ENCODE peak calls at places on chromosomes 4 and X, in nine cellular contexts. G, H, S, J, L, U, I, R and K are unnamed samples.

GRCh38 chr4:8332891-8333331 is 63.4 kb downstream of the HTRA3 start:
- DNase-seq in R (no peak), H (no peak), J (no peak), G (no peak), S (no peak), U (no peak), I (no peak), L (no peak), K (no peak)

GRCh38 chr4:110622841-110623709 is at the start of gene PITX2:
- DNase-seq in G (no peak), I (peak), S (peak), L (peak), U (peak), J (peak), H (peak), R (peak), K (no peak)

GRCh38 chr4:23068756-23069155 is 376.0 kb downstream of the GBA3 start:
- DNase-seq in S (no peak), G (no peak), J (no peak), L (no peak), H (no peak), U (no peak), R (no peak), I (no peak), K (no peak)

GRCh38 chr4:11729548-11729947 is 300.9 kb upstream of the HS3ST1 start:
- DNase-seq in U (no peak), I (no peak), R (peak), H (no peak), G (no peak), S (no peak), J (no peak), L (no peak), K (no peak)

GRCh38 chr4:138761638-138762205 is 253.9 kb upstream of the NOCT start:
- DNase-seq in I (no peak), R (no peak), U (no peak), G (no peak), L (peak), J (no peak), H (no peak), S (no peak), K (no peak)

GRCh38 chr4:26330186-26330787 is 9.5 kb downstream of the RBPJ start:
- DNase-seq in U (peak), L (no peak), R (peak), G (peak), I (no peak), J (no peak), H (no peak), S (peak), K (no peak)

GRCh38 chrX:10755477-10756334 is 135.3 kb upstream of the MID1 start:
- DNase-seq in I (peak), U (no peak), L (peak), H (no peak), G (no peak), J (peak), S (peak), R (peak), K (no peak)

GRCh38 chrX:68932611-68933010 is 103.8 kb downstream of the EFNB1 start:
- DNase-seq in L (no peak), J (no peak), R (peak), S (no peak), H (no peak), I (no peak), U (no peak), G (peak), K (no peak)

GRCh38 chr4:1969928-1970723 is 38.6 kb downstream of the NELFA start:
- DNase-seq in H (no peak), G (no peak), U (no peak), L (no peak), I (no peak), S (no peak), J (no peak), R (no peak), K (no peak)

GRCh38 chr4:1767770-1768366 is 25.2 kb upstream of the FGFR3 start:
- DNase-seq in I (peak), S (peak), H (no peak), U (peak), R (peak), L (no peak), J (no peak), G (no peak), K (no peak)

GRCh38 chrX:10233696-10234095 is 76.9 kb downstream of the CLCN4 start:
- DNase-seq in G (no peak), H (no peak), R (no peak), U (no peak), S (no peak), L (no peak), J (no peak), I (no peak), K (no peak)

GRCh38 chr4:37389967-37390580 is 145.5 kb downstream of the NWD2 start:
- DNase-seq in R (peak), I (no peak), H (peak), S (peak), J (no peak), L (peak), U (no peak), G (peak), K (peak)

GRCh38 chr4:168865854-168866253 is 144.2 kb downstream of the CBR4 start:
- DNase-seq in I (no peak), R (no peak), H (no peak), J (no peak), S (no peak), G (no peak), U (no peak), L (no peak), K (no peak)

GRCh38 chr4:94889961-94890360 is 132.2 kb downstream of the BMPR1B start:
- DNase-seq in L (no peak), R (peak), U (no peak), J (peak), S (no peak), H (no peak), I (no peak), G (no peak), K (no peak)

GRCh38 chr4:38145033-38145673 is 185.0 kb downstream of the PTTG2 start:
- DNase-seq in H (no peak), R (no peak), U (no peak), J (no peak), G (no peak), I (no peak), L (no peak), S (no peak), K (no peak)

GRCh38 chrX:67544281-67544680 is 460 bp downstream of the AR start:
- DNase-seq in L (no peak), H (no peak), U (no peak), J (no peak), S (no peak), I (peak), R (no peak), G (no peak), K (no peak)

GRCh38 chrX:151359931-151360871 is 36.8 kb upstream of the VMA21 start:
- DNase-seq in R (peak), U (peak), G (peak), H (no peak), L (no peak), S (peak), J (no peak), I (peak), K (no peak)

GRCh38 chrX:39475372-39475771 is 622.4 kb downstream of the BCOR start:
- DNase-seq in U (peak), G (no peak), J (no peak), L (no peak), R (no peak), H (no peak), I (no peak), S (no peak), K (no peak)

GRCh38 chrX:34961662-34962061 is 19.1 kb downstream of the FAM47B start:
- DNase-seq in G (no peak), L (no peak), U (no peak), I (no peak), R (no peak), S (no peak), H (no peak), J (no peak), K (no peak)

GRCh38 chr4:160848901-160849735 is 1314.7 kb downstream of the FSTL5 start:
- DNase-seq in J (no peak), L (no peak), H (no peak), I (no peak), U (no peak), S (no peak), G (no peak), R (peak), K (no peak)

GRCh38 chrX:71634366-71634765 is 16.1 kb upstream of the CXCR3 start:
- DNase-seq in G (no peak), J (no peak), I (no peak), R (peak), H (no peak), U (no peak), L (no peak), S (no peak), K (no peak)

GRCh38 chr4:18722748-18723191 is 701.2 kb upstream of the LCORL start:
- DNase-seq in J (no peak), L (no peak), U (no peak), G (no peak), H (no peak), S (no peak), R (no peak), I (no peak), K (no peak)

GRCh38 chr4:40865696-40866095 is 115.9 kb downstream of the NSUN7 start:
- DNase-seq in I (no peak), H (no peak), U (no peak), R (no peak), S (no peak), G (no peak), L (no peak), J (no peak), K (no peak)

GRCh38 chr4:159420162-159421057 is 317.5 kb downstream of the RAPGEF2 start:
- DNase-seq in S (no peak), H (no peak), I (no peak), R (peak), J (no peak), G (no peak), U (no peak), L (no peak), K (no peak)

GRCh38 chr4:173246719-173247118 is 78.1 kb downstream of the GALNT7 start:
- DNase-seq in G (peak), L (no peak), R (no peak), U (no peak), I (no peak), J (no peak), S (no peak), H (no peak), K (no peak)

GRCh38 chr4:78056265-78057129 is 626 bp upstream of the FRAS1 start:
- DNase-seq in H (peak), J (no peak), R (peak), I (peak), G (peak), S (peak), U (peak), L (peak), K (no peak)

GRCh38 chr4:3445111-3445820 is 3.5 kb downstream of the HGFAC start:
- DNase-seq in G (no peak), I (no peak), H (no peak), L (no peak), S (no peak), J (no peak), U (no peak), R (no peak), K (no peak)

GRCh38 chr4:5998333-5998936 is 19.8 kb downstream of the C4orf50 start:
- DNase-seq in H (no peak), R (peak), G (peak), S (peak), L (peak), U (peak), I (peak), J (peak), K (peak)

GRCh38 chr4:106268731-106269272 is 47.2 kb downstream of the TBCK start:
- DNase-seq in G (no peak), H (no peak), U (no peak), R (peak), S (no peak), J (no peak), I (no peak), L (peak), K (no peak)

GRCh38 chr4:51843309-51844156 is 580 bp downstream of the DCUN1D4 start:
- DNase-seq in R (peak), I (no peak), G (no peak), S (peak), J (no peak), U (peak), L (no peak), H (peak), K (no peak)

GRCh38 chr4:48660347-48660746 is 119.7 kb downstream of the FRYL start:
- DNase-seq in J (no peak), R (no peak), L (no peak), G (no peak), I (no peak), H (no peak), U (no peak), S (no peak), K (no peak)

GRCh38 chr4:1080961-1081688 is 32.2 kb downstream of the RNF212 start:
- DNase-seq in G (no peak), S (no peak), R (peak), J (no peak), U (no peak), H (no peak), I (peak), L (no peak), K (no peak)

GRCh38 chr4:110364911-110365520 is 110.9 kb upstream of the ENPEP start:
- DNase-seq in J (no peak), L (no peak), I (no peak), R (peak), S (peak), G (no peak), H (no peak), U (no peak), K (no peak)

GRCh38 chr4:133154725-133155124 is 5.6 kb downstream of the PCDH10 start:
- DNase-seq in S (no peak), I (no peak), R (peak), J (no peak), G (no peak), L (no peak), H (no peak), U (no peak), K (no peak)

GRCh38 chr4:38765391-38765790 is 17.4 kb downstream of the TLR10 start:
- DNase-seq in U (no peak), G (no peak), H (no peak), S (no peak), L (no peak), J (peak), I (no peak), R (no peak), K (no peak)

GRCh38 chr4:8120518-8120917 is 38.1 kb downstream of the ABLIM2 start:
- DNase-seq in G (no peak), U (no peak), I (no peak), H (no peak), L (no peak), J (no peak), R (no peak), S (peak), K (no peak)

GRCh38 chr4:8262637-8263322 is 6.8 kb upstream of the HTRA3 start:
- DNase-seq in L (no peak), I (no peak), R (no peak), S (no peak), U (no peak), H (no peak), G (no peak), J (no peak), K (no peak)

GRCh38 chr4:6385288-6385687 is 87.1 kb downstream of the PPP2R2C start:
- DNase-seq in L (no peak), J (no peak), U (no peak), R (no peak), H (no peak), S (no peak), I (no peak), G (no peak), K (no peak)

GRCh38 chr4:152357206-152357605 is 178.7 kb downstream of the FBXW7 start:
- DNase-seq in G (no peak), R (peak), I (no peak), U (no peak), J (no peak), S (peak), L (no peak), H (no peak), K (no peak)